ENCODE peak calls at places on chromosome 14, in four cellular contexts. H is A549, J is HepG2, A is K562. U is an unnamed sample.

GRCh38 chr14:96117101-96117897 is 78.1 kb downstream of the C14orf132 start:
- DNase-seq in H (no peak), J (no peak), A (no peak), U (no peak)

GRCh38 chr14:69152181-69152943 is 557 bp downstream of the DCAF5 start:
- DNase-seq in A (peak), H (peak), J (peak), U (no peak)

GRCh38 chr14:57008534-57008933 is 198.3 kb upstream of the OTX2 start:
- DNase-seq in H (no peak), A (no peak), J (no peak), U (no peak)

GRCh38 chr14:44040561-44040960 is 466.5 kb downstream of the FSCB start:
- DNase-seq in A (no peak), H (no peak), J (no peak), U (no peak)

GRCh38 chr14:105030836-105031396 is 10.0 kb upstream of the CDCA4 start:
- DNase-seq in A (no peak), J (no peak), H (no peak), U (no peak)

GRCh38 chr14:20427231-20428009 is 8.5 kb downstream of the KLHL33 start:
- DNase-seq in H (peak), J (peak), A (peak), U (peak)

GRCh38 chr14:35369701-35370191 is 34.8 kb downstream of the NFKBIA start:
- DNase-seq in H (peak), A (no peak), J (no peak), U (no peak)

GRCh38 chr14:64953661-64954060 is 11.1 kb upstream of the GPX2 start:
- DNase-seq in J (no peak), H (no peak), A (no peak), U (no peak)

GRCh38 chr14:102592969-102593840 is 756 bp downstream of the RCOR1 start:
- DNase-seq in J (no peak), H (peak), A (peak), U (no peak)

GRCh38 chr14:58716706-58717105 is 78.9 kb downstream of the DACT1 start:
- DNase-seq in A (no peak), H (no peak), J (no peak), U (no peak)

GRCh38 chr14:77886010-77886409 is 86.1 kb downstream of the ADCK1 start:
- DNase-seq in A (no peak), H (no peak), J (no peak), U (no peak)

GRCh38 chr14:84228702-84229101 is 1301.2 kb upstream of the FLRT2 start:
- DNase-seq in A (no peak), J (no peak), H (no peak), U (no peak)

GRCh38 chr14:41343857-41344256 is 262.8 kb upstream of the LRFN5 start:
- DNase-seq in A (no peak), H (no peak), J (no peak), U (no peak)

GRCh38 chr14:64645220-64645891 is 58.9 kb upstream of the PLEKHG3 start:
- DNase-seq in A (no peak), H (peak), J (peak), U (no peak)

GRCh38 chr14:91229743-91230200 is 14.7 kb downstream of the GPR68 start:
- DNase-seq in H (no peak), A (no peak), J (no peak), U (peak)

GRCh38 chr14:103155013-103155412 is 31.8 kb downstream of the TNFAIP2 start:
- DNase-seq in J (peak), H (peak), A (no peak), U (no peak)

GRCh38 chr14:38880643-38881567 is 222.1 kb downstream of the SEC23A start:
- DNase-seq in J (peak), H (no peak), A (no peak), U (no peak)

GRCh38 chr14:104563742-104564615 is 15.6 kb upstream of the C14orf180 start:
- DNase-seq in A (peak), H (peak), J (peak), U (no peak)

GRCh38 chr14:104087981-104088850 is 2.7 kb downstream of the ASPG start:
- DNase-seq in A (no peak), H (no peak), J (peak), U (no peak)

GRCh38 chr14:28763914-28764848 is 2.4 kb upstream of the FOXG1 start:
- DNase-seq in A (no peak), H (no peak), J (no peak), U (no peak)

GRCh38 chr14:86055512-86055911 is 525.6 kb downstream of the FLRT2 start:
- DNase-seq in A (no peak), J (no peak), H (peak), U (no peak)

GRCh38 chr14:36519431-36520321 is at the start of gene NKX2-1:
- DNase-seq in J (no peak), H (peak), A (no peak), U (no peak)

GRCh38 chr14:52395728-52396127 is 81.6 kb downstream of the PTGER2 start:
- DNase-seq in A (no peak), H (no peak), J (no peak), U (no peak)

GRCh38 chr14:70808023-70808401 is 1.3 kb downstream of the MAP3K9 start:
- DNase-seq in H (peak), J (peak), A (no peak), U (no peak)

GRCh38 chr14:20686386-20687143 is 2.0 kb upstream of the ANG start:
- DNase-seq in A (no peak), H (peak), J (peak), U (no peak)

GRCh38 chr14:52315355-52315718 is 1.2 kb downstream of the PTGER2 start:
- DNase-seq in J (no peak), H (no peak), A (no peak), U (no peak)

GRCh38 chr14:101961011-101961721 is 3.2 kb upstream of the DYNC1H1 start:
- DNase-seq in J (peak), A (peak), H (peak), U (peak)

GRCh38 chr14:104383931-104384775 is 195.4 kb upstream of the C14orf180 start:
- DNase-seq in H (no peak), J (no peak), A (no peak), U (no peak)

GRCh38 chr14:86288336-86288735 is 758.4 kb downstream of the FLRT2 start:
- DNase-seq in A (no peak), H (no peak), J (no peak), U (no peak)

GRCh38 chr14:101587403-101587998 is 26.2 kb downstream of the DIO3 start:
- DNase-seq in A (no peak), J (no peak), H (no peak), U (no peak)

GRCh38 chr14:101598571-101599233 is 37.4 kb downstream of the DIO3 start:
- DNase-seq in J (no peak), A (no peak), H (no peak), U (no peak)

GRCh38 chr14:105748204-105748578 is 221.8 kb downstream of the TMEM121 start:
- DNase-seq in H (peak), J (no peak), A (no peak), U (no peak)

GRCh38 chr14:103698380-103699260 is 16.6 kb downstream of the XRCC3 start:
- DNase-seq in J (no peak), A (no peak), H (no peak), U (no peak)

GRCh38 chr14:103472939-103473338 is 49.7 kb downstream of the CKB start:
- DNase-seq in A (no peak), J (no peak), H (no peak), U (no peak)

GRCh38 chr14:103260629-103261124 is 73.4 kb upstream of the EIF5 start:
- DNase-seq in A (no peak), H (peak), J (no peak), U (no peak)

GRCh38 chr14:105224845-105225585 is 23.3 kb upstream of the BTBD6 start:
- DNase-seq in H (no peak), J (no peak), A (no peak), U (no peak)

GRCh38 chr14:87522575-87522974 is 470.4 kb downstream of the GALC start:
- DNase-seq in J (no peak), H (no peak), A (no peak), U (no peak)

GRCh38 chr14:29926701-29927595 is 699 bp downstream of the PRKD1 start:
- DNase-seq in H (peak), J (peak), A (peak), U (no peak)

GRCh38 chr14:81329640-81330385 is 70.3 kb downstream of the STON2 start:
- DNase-seq in J (no peak), A (no peak), H (no peak), U (no peak)

GRCh38 chr14:67541448-67542387 is 8.6 kb downstream of the PLEKHH1 start:
- DNase-seq in H (no peak), J (no peak), A (peak), U (no peak)

GRCh38 chr14:65958664-65959562 is 527.3 kb upstream of the CCDC196 start:
- DNase-seq in J (peak), A (peak), H (peak), U (no peak)
- TF ChIP-seq SMC3 in J (peak), A (no peak), H (peak), U (peak)

DNA sequence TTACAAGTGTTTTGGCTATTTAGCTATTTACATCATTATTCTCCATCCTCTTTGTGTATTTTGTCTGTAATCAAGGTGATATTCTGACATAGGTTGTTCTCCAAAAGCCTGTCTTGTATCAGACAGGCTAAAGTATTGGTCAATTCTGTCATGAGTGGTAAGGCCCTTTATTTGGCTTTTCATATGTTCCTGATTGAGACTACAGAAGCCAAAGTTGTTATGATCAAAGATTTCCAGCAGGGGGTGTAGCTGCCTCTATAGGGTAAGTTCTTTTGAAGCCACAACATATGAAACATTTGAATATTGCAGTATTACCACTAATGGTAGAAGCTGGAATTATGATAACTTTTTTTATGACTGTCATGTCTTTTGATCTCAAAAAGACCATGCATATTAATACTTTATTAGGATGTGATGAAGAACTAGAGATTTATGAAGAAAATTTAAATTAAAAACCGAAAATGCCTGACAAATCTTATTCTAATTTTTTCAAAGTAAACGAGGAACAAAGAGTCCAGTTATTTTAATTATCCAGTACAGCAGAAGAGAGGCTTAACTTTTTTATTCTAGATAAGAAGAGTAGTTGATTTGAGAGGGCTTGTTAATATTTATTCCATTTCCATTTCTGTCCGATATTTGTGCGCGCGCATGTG is 3.4 kb upstream of the ARHGAP5 start:
- DNase-seq in A (peak), H (peak), J (peak), U (peak)
- TF ChIP-seq CHD4 in A (no peak), H (no peak), J (no peak), U (no peak)

GRCh38 chr14:61470261-61470953 is 149.0 kb downstream of the PRKCH start:
- DNase-seq in H (peak), A (no peak), J (no peak), U (no peak)
- TF ChIP-seq SMC3 in H (peak), A (no peak), J (no peak), U (no peak)

DNA sequence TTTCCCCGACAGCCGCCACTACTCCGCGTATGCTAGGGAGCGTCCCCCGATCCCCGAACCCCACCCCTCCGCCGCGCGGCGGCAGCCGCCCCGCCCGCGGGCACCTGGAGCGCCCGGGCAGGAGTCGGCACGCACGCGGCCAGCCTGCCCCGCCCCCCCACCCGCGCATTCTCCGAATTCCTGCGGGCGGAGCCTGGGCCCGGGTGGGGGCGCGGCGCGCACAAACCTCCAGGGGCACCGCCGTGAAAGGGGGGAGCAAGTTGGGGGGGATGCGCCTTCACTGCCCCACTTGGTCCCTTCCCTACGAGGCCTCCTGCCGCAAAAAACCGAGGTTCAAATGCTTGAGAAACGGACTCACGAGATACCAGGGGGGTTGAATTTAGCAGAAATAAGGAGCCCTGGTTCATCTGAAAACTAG is 1.7 kb downstream of the AJUBA start:
- DNase-seq in A (no peak), J (peak), H (peak), U (no peak)
- TF ChIP-seq CHD4 in A (no peak), J (no peak), H (no peak), U (no peak)

DNA sequence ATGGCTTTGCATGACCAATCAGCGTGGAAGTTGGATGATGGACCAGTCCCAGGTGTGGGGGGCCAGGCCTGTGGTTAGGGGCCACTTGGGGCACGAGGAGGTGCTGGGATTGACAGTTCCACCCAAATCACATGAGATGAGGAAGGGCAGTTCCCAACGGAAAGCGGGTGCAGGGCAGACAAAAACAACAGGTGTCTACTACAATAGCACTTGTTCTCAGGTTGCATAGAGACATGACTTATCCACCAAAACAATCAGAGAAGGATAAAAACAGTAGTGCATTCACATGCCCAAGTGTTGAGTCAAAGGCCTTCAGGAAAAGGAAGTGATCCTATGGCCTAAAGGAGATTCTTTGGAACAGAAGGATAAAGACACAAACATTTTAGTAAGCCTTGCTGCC is 14.6 kb upstream of the EIF2B2 start:
- DNase-seq in H (peak), J (no peak), A (peak), U (no peak)
- TF ChIP-seq SMC3 in H (no peak), J (no peak), A (no peak), U (no peak)

GRCh38 chr14:99821519-99822165 is 28.4 kb downstream of the EML1 start:
- DNase-seq in A (no peak), H (no peak), J (no peak), U (no peak)
- TF ChIP-seq CHD4 in A (no peak), H (no peak), J (no peak), U (no peak)

GRCh38 chr14:31596691-31597090 is 35.5 kb downstream of the NUBPL start:
- DNase-seq in H (no peak), J (no peak), A (no peak), U (no peak)
- TF ChIP-seq SMC3 in H (no peak), J (no peak), A (no peak), U (no peak)

U was measured in GM12878.